ENCODE peak calls at places on chromosomes 13 and 19, in eight cellular contexts. One of them, this sample, is unnamed.

GRCh38 chr13:94389544-94390351 is 89.7 kb downstream of the DCT start:
- DNase-seq in bronchial epithelial cell: no peak
- DNase-seq in CD4-positive, alpha-beta T cell: no peak
- DNase-seq in GM12864: no peak
- DNase-seq in heart right ventricle: no peak
- DNase-seq in tibial nerve: no peak
- DNase-seq in astrocyte: no peak
- DNase-seq in cardiac muscle cell: peak
- DNase-seq in this sample: peak

GRCh38 chr19:3977242-3978143 is 6.6 kb upstream of the DAPK3 start:
- DNase-seq in bronchial epithelial cell: no peak
- DNase-seq in CD4-positive, alpha-beta T cell: no peak
- DNase-seq in GM12864: no peak
- DNase-seq in heart right ventricle: no peak
- DNase-seq in tibial nerve: no peak
- DNase-seq in astrocyte: no peak
- DNase-seq in cardiac muscle cell: no peak
- DNase-seq in this sample: peak

GRCh38 chr19:16442386-16443276 is 29.1 kb downstream of the EPS15L1 start:
- DNase-seq in bronchial epithelial cell: no peak
- DNase-seq in CD4-positive, alpha-beta T cell: no peak
- DNase-seq in GM12864: no peak
- DNase-seq in heart right ventricle: peak
- DNase-seq in tibial nerve: no peak
- DNase-seq in astrocyte: no peak
- DNase-seq in cardiac muscle cell: no peak
- DNase-seq in this sample: no peak

GRCh38 chr13:25165664-25166063 is 6.4 kb downstream of the AMER2 start:
- DNase-seq in bronchial epithelial cell: no peak
- DNase-seq in CD4-positive, alpha-beta T cell: no peak
- DNase-seq in GM12864: no peak
- DNase-seq in heart right ventricle: no peak
- DNase-seq in tibial nerve: no peak
- DNase-seq in astrocyte: no peak
- DNase-seq in cardiac muscle cell: no peak
- DNase-seq in this sample: no peak

GRCh38 chr19:5086725-5087439 is 118.0 kb downstream of the KDM4B start:
- DNase-seq in bronchial epithelial cell: no peak
- DNase-seq in CD4-positive, alpha-beta T cell: no peak
- DNase-seq in GM12864: no peak
- DNase-seq in heart right ventricle: no peak
- DNase-seq in tibial nerve: no peak
- DNase-seq in astrocyte: no peak
- DNase-seq in cardiac muscle cell: no peak
- DNase-seq in this sample: no peak

GRCh38 chr19:5170329-5170745 is 170.3 kb downstream of the PTPRS start:
- DNase-seq in bronchial epithelial cell: no peak
- DNase-seq in CD4-positive, alpha-beta T cell: peak
- DNase-seq in GM12864: no peak
- DNase-seq in heart right ventricle: no peak
- DNase-seq in tibial nerve: no peak
- DNase-seq in astrocyte: no peak
- DNase-seq in cardiac muscle cell: no peak
- DNase-seq in this sample: peak

GRCh38 chr19:50269653-50270052 is 59.5 kb downstream of the KCNC3 start:
- DNase-seq in bronchial epithelial cell: no peak
- DNase-seq in CD4-positive, alpha-beta T cell: no peak
- DNase-seq in GM12864: no peak
- DNase-seq in heart right ventricle: no peak
- DNase-seq in tibial nerve: no peak
- DNase-seq in astrocyte: no peak
- DNase-seq in cardiac muscle cell: no peak
- DNase-seq in this sample: no peak

GRCh38 chr13:100443998-100444328 is 144.6 kb downstream of the GGACT start:
- DNase-seq in bronchial epithelial cell: no peak
- DNase-seq in CD4-positive, alpha-beta T cell: no peak
- DNase-seq in GM12864: no peak
- DNase-seq in heart right ventricle: no peak
- DNase-seq in tibial nerve: no peak
- DNase-seq in astrocyte: no peak
- DNase-seq in cardiac muscle cell: no peak
- DNase-seq in this sample: no peak

GRCh38 chr19:54218960-54219661 is 3.7 kb downstream of the LILRB3 start:
- DNase-seq in bronchial epithelial cell: no peak
- DNase-seq in CD4-positive, alpha-beta T cell: no peak
- DNase-seq in GM12864: no peak
- DNase-seq in heart right ventricle: no peak
- DNase-seq in tibial nerve: no peak
- DNase-seq in astrocyte: no peak
- DNase-seq in cardiac muscle cell: no peak
- DNase-seq in this sample: no peak

GRCh38 chr13:104098421-104098820 is 1032.2 kb upstream of the SLC10A2 start:
- DNase-seq in bronchial epithelial cell: peak
- DNase-seq in CD4-positive, alpha-beta T cell: no peak
- DNase-seq in GM12864: no peak
- DNase-seq in heart right ventricle: no peak
- DNase-seq in tibial nerve: no peak
- DNase-seq in astrocyte: no peak
- DNase-seq in cardiac muscle cell: peak
- DNase-seq in this sample: no peak

GRCh38 chr13:93420206-93420605 is 193.6 kb downstream of the GPC6 start:
- DNase-seq in bronchial epithelial cell: no peak
- DNase-seq in CD4-positive, alpha-beta T cell: no peak
- DNase-seq in GM12864: no peak
- DNase-seq in heart right ventricle: no peak
- DNase-seq in tibial nerve: no peak
- DNase-seq in astrocyte: no peak
- DNase-seq in cardiac muscle cell: no peak
- DNase-seq in this sample: no peak

GRCh38 chr19:48813123-48813911 is 2.5 kb upstream of the BCAT2 start:
- DNase-seq in bronchial epithelial cell: no peak
- DNase-seq in CD4-positive, alpha-beta T cell: no peak
- DNase-seq in GM12864: no peak
- DNase-seq in heart right ventricle: no peak
- DNase-seq in tibial nerve: no peak
- DNase-seq in astrocyte: no peak
- DNase-seq in cardiac muscle cell: no peak
- DNase-seq in this sample: no peak

GRCh38 chr19:2225415-2226050 is 10.6 kb downstream of the PLEKHJ1 start:
- DNase-seq in bronchial epithelial cell: no peak
- DNase-seq in CD4-positive, alpha-beta T cell: no peak
- DNase-seq in GM12864: no peak
- DNase-seq in heart right ventricle: no peak
- DNase-seq in tibial nerve: no peak
- DNase-seq in astrocyte: no peak
- DNase-seq in cardiac muscle cell: no peak
- DNase-seq in this sample: no peak

GRCh38 chr13:46885018-46885417 is 11.8 kb downstream of the HTR2A start:
- DNase-seq in bronchial epithelial cell: peak
- DNase-seq in CD4-positive, alpha-beta T cell: no peak
- DNase-seq in GM12864: no peak
- DNase-seq in heart right ventricle: no peak
- DNase-seq in tibial nerve: no peak
- DNase-seq in astrocyte: no peak
- DNase-seq in cardiac muscle cell: no peak
- DNase-seq in this sample: no peak

GRCh38 chr19:6233827-6234511 is 45.8 kb downstream of the MLLT1 start:
- DNase-seq in bronchial epithelial cell: no peak
- DNase-seq in CD4-positive, alpha-beta T cell: no peak
- DNase-seq in GM12864: no peak
- DNase-seq in heart right ventricle: peak
- DNase-seq in tibial nerve: no peak
- DNase-seq in astrocyte: no peak
- DNase-seq in cardiac muscle cell: peak
- DNase-seq in this sample: no peak

GRCh38 chr13:113917523-113918371 is 53.9 kb upstream of the GAS6 start:
- DNase-seq in bronchial epithelial cell: no peak
- DNase-seq in CD4-positive, alpha-beta T cell: no peak
- DNase-seq in GM12864: no peak
- DNase-seq in heart right ventricle: no peak
- DNase-seq in tibial nerve: no peak
- DNase-seq in astrocyte: no peak
- DNase-seq in cardiac muscle cell: no peak
- DNase-seq in this sample: no peak

DNA sequence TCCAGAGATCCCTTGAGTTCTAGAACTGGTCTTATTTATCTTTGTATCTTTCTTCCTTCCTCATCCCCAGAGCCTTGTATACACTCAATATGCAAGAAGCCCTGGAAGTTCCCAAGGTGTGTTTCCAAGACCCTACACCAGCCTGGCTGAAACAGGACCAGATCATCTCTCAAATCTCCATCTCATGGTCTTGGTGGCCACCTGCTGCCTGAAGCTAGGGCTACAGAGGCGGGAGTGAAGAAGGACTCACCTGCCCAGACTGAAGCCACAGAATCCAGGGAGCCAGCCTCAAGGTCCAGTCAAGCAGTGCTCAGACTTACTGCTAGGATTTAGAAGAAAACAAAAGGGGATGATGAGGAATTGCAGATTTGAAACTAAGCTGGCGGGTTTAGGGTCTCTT is 6.1 kb upstream of the CYSLTR2 start:
- DNase-seq in bronchial epithelial cell: no peak
- DNase-seq in CD4-positive, alpha-beta T cell: no peak
- DNase-seq in GM12864: no peak
- DNase-seq in heart right ventricle: no peak
- DNase-seq in tibial nerve: no peak
- DNase-seq in astrocyte: no peak
- DNase-seq in cardiac muscle cell: no peak
- DNase-seq in this sample: no peak
- TF ChIP-seq CTCF in bronchial epithelial cell: no peak
- TF ChIP-seq CTCF in CD4-positive, alpha-beta T cell: no peak
- TF ChIP-seq CTCF in GM12864: peak
- TF ChIP-seq CTCF in heart right ventricle: peak
- TF ChIP-seq CTCF in tibial nerve: no peak
- TF ChIP-seq CTCF in astrocyte: no peak
- TF ChIP-seq CTCF in cardiac muscle cell: no peak
- TF ChIP-seq CTCF in this sample: no peak

DNA sequence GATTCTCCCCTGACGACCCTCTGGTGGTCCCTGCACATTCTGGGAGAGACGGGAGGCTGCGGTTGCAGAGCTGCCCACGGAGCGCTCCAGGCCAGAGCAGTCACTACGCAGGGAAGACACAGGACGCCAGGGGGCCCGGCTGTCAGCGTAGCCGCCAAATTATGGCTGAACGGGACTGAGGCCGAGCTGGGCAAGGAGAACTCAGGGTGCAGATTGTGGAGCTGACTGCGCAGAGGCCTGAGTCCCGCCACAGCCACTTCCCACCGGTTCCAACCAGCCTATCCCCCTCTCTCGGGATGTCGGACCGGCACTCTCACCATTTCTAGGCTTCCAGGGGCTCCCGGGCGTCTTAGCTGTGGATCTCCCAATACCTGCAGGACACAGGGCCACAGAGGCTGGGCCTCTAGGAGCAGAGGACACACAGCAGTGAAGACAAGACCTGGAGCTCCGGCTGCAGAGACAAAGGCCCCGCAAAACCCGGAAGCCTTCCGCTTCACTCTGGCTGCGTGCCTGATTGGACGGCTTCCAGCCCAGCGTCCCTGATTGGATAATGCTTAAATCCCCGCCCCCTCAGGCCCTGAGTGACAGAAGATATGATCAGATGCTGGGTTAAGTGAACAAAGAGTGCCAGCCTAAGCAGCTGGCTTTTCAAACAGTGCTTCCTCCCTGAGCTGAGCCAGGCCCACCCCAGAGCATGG is at the start of gene ZNF737:
- DNase-seq in bronchial epithelial cell: peak
- DNase-seq in CD4-positive, alpha-beta T cell: peak
- DNase-seq in GM12864: peak
- DNase-seq in heart right ventricle: peak
- DNase-seq in tibial nerve: peak
- DNase-seq in astrocyte: peak
- DNase-seq in cardiac muscle cell: peak
- DNase-seq in this sample: peak
- TF ChIP-seq CTCF in bronchial epithelial cell: peak
- TF ChIP-seq CTCF in CD4-positive, alpha-beta T cell: peak
- TF ChIP-seq CTCF in GM12864: peak
- TF ChIP-seq CTCF in heart right ventricle: peak
- TF ChIP-seq CTCF in tibial nerve: peak
- TF ChIP-seq CTCF in astrocyte: no peak
- TF ChIP-seq CTCF in cardiac muscle cell: peak
- TF ChIP-seq CTCF in this sample: no peak

GRCh38 chr19:43574424-43575155 is 737 bp downstream of the XRCC1 start:
- DNase-seq in bronchial epithelial cell: no peak
- DNase-seq in CD4-positive, alpha-beta T cell: no peak
- DNase-seq in GM12864: no peak
- DNase-seq in heart right ventricle: no peak
- DNase-seq in tibial nerve: no peak
- DNase-seq in astrocyte: peak
- DNase-seq in cardiac muscle cell: peak
- DNase-seq in this sample: no peak
- TF ChIP-seq CTCF in bronchial epithelial cell: no peak
- TF ChIP-seq CTCF in CD4-positive, alpha-beta T cell: no peak
- TF ChIP-seq CTCF in GM12864: no peak
- TF ChIP-seq CTCF in heart right ventricle: no peak
- TF ChIP-seq CTCF in tibial nerve: no peak
- TF ChIP-seq CTCF in astrocyte: no peak
- TF ChIP-seq CTCF in cardiac muscle cell: no peak
- TF ChIP-seq CTCF in this sample: no peak

GRCh38 chr19:29770653-29771052 is 41.1 kb upstream of the CCNE1 start:
- DNase-seq in bronchial epithelial cell: no peak
- DNase-seq in CD4-positive, alpha-beta T cell: no peak
- DNase-seq in GM12864: no peak
- DNase-seq in heart right ventricle: no peak
- DNase-seq in tibial nerve: no peak
- DNase-seq in astrocyte: no peak
- DNase-seq in cardiac muscle cell: no peak
- DNase-seq in this sample: no peak

GRCh38 chr19:29769997-29770396 is 41.8 kb upstream of the CCNE1 start:
- DNase-seq in bronchial epithelial cell: no peak
- DNase-seq in CD4-positive, alpha-beta T cell: no peak
- DNase-seq in GM12864: no peak
- DNase-seq in heart right ventricle: no peak
- DNase-seq in tibial nerve: no peak
- DNase-seq in astrocyte: no peak
- DNase-seq in cardiac muscle cell: no peak
- DNase-seq in this sample: no peak

GRCh38 chr19:29767039-29767735 is 44.6 kb upstream of the CCNE1 start:
- DNase-seq in bronchial epithelial cell: no peak
- DNase-seq in CD4-positive, alpha-beta T cell: no peak
- DNase-seq in GM12864: no peak
- DNase-seq in heart right ventricle: no peak
- DNase-seq in tibial nerve: no peak
- DNase-seq in astrocyte: no peak
- DNase-seq in cardiac muscle cell: no peak
- DNase-seq in this sample: no peak

GRCh38 chr19:29766100-29766499 is 45.7 kb upstream of the CCNE1 start:
- DNase-seq in bronchial epithelial cell: no peak
- DNase-seq in CD4-positive, alpha-beta T cell: no peak
- DNase-seq in GM12864: no peak
- DNase-seq in heart right ventricle: no peak
- DNase-seq in tibial nerve: no peak
- DNase-seq in astrocyte: no peak
- DNase-seq in cardiac muscle cell: no peak
- DNase-seq in this sample: no peak

DNA sequence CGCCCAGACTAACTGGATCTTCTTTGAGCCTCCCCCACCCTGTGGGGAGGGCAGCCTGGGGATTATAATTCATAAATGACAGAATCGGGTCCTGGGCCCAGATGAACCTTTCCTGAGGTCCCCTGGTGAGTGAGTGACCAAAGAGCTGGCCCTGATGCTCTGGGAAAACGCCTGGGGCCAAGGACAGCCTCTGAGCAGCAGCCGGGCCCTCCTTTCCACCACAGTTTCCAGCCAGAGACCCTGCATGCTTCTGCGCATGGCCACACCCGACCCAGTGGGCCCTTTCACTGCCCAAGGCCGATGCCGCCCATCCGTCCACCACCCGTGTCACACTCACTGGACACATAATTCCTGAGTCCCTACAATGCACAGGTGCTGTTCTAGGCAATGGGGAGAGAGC is 43.6 kb upstream of the CCNE1 start:
- DNase-seq in bronchial epithelial cell: no peak
- DNase-seq in CD4-positive, alpha-beta T cell: no peak
- DNase-seq in GM12864: no peak
- DNase-seq in heart right ventricle: no peak
- DNase-seq in tibial nerve: no peak
- DNase-seq in astrocyte: no peak
- DNase-seq in cardiac muscle cell: no peak
- DNase-seq in this sample: no peak
- TF ChIP-seq CTCF in bronchial epithelial cell: no peak
- TF ChIP-seq CTCF in CD4-positive, alpha-beta T cell: no peak
- TF ChIP-seq CTCF in GM12864: no peak
- TF ChIP-seq CTCF in heart right ventricle: no peak
- TF ChIP-seq CTCF in tibial nerve: no peak
- TF ChIP-seq CTCF in astrocyte: no peak
- TF ChIP-seq CTCF in cardiac muscle cell: no peak
- TF ChIP-seq CTCF in this sample: no peak